ENCODE peak calls at places on chromosomes 4 and X, in ten cellular contexts. One of them, this sample, is unnamed.

GRCh38 chr4:124934921-124935320 is 222.4 kb upstream of the ANKRD50 start:
- DNase-seq in right lobe of liver: no peak
- DNase-seq in neural progenitor cell: peak
- DNase-seq in mammary epithelial cell: no peak
- DNase-seq in tibial nerve: no peak
- DNase-seq in choroid plexus epithelial cell: no peak
- DNase-seq in HCT116: no peak
- DNase-seq in A673: peak
- DNase-seq in transverse colon: no peak
- DNase-seq in GM12864: no peak
- DNase-seq in this sample: no peak

GRCh38 chrX:150899191-150899757 is 806 bp upstream of the CD99L2 start:
- DNase-seq in right lobe of liver: peak
- DNase-seq in neural progenitor cell: peak
- DNase-seq in mammary epithelial cell: peak
- DNase-seq in tibial nerve: peak
- DNase-seq in choroid plexus epithelial cell: peak
- DNase-seq in HCT116: no peak
- DNase-seq in A673: peak
- DNase-seq in transverse colon: peak
- DNase-seq in GM12864: no peak
- DNase-seq in this sample: peak

GRCh38 chr4:94507708-94508107 is 56.0 kb downstream of the PDLIM5 start:
- DNase-seq in right lobe of liver: peak
- DNase-seq in neural progenitor cell: no peak
- DNase-seq in mammary epithelial cell: peak
- DNase-seq in tibial nerve: peak
- DNase-seq in choroid plexus epithelial cell: peak
- DNase-seq in HCT116: peak
- DNase-seq in A673: no peak
- DNase-seq in transverse colon: peak
- DNase-seq in GM12864: no peak
- DNase-seq in this sample: no peak

GRCh38 chrX:45601052-45601451 is 400.4 kb upstream of the DIPK2B start:
- DNase-seq in right lobe of liver: no peak
- DNase-seq in neural progenitor cell: peak
- DNase-seq in mammary epithelial cell: no peak
- DNase-seq in tibial nerve: no peak
- DNase-seq in choroid plexus epithelial cell: no peak
- DNase-seq in HCT116: no peak
- DNase-seq in A673: no peak
- DNase-seq in transverse colon: no peak
- DNase-seq in GM12864: no peak
- DNase-seq in this sample: no peak

GRCh38 chrX:74923942-74924448 is 1.3 kb downstream of the NEXMIF start:
- DNase-seq in right lobe of liver: no peak
- DNase-seq in neural progenitor cell: peak
- DNase-seq in mammary epithelial cell: no peak
- DNase-seq in tibial nerve: no peak
- DNase-seq in choroid plexus epithelial cell: no peak
- DNase-seq in HCT116: no peak
- DNase-seq in A673: peak
- DNase-seq in transverse colon: peak
- DNase-seq in GM12864: no peak
- DNase-seq in this sample: peak

GRCh38 chr4:100841911-100842310 is 324.1 kb upstream of the EMCN start:
- DNase-seq in right lobe of liver: no peak
- DNase-seq in neural progenitor cell: no peak
- DNase-seq in mammary epithelial cell: no peak
- DNase-seq in tibial nerve: no peak
- DNase-seq in choroid plexus epithelial cell: peak
- DNase-seq in HCT116: no peak
- DNase-seq in A673: no peak
- DNase-seq in transverse colon: no peak
- DNase-seq in GM12864: no peak
- DNase-seq in this sample: no peak

GRCh38 chrX:538311-538710 is 92.3 kb upstream of the SHOX start:
- DNase-seq in right lobe of liver: no peak
- DNase-seq in neural progenitor cell: no peak
- DNase-seq in mammary epithelial cell: no peak
- DNase-seq in tibial nerve: no peak
- DNase-seq in choroid plexus epithelial cell: no peak
- DNase-seq in HCT116: peak
- DNase-seq in A673: no peak
- DNase-seq in transverse colon: no peak
- DNase-seq in GM12864: no peak
- DNase-seq in this sample: no peak

GRCh38 chrX:134669378-134670098 is 11.3 kb upstream of the PLAC1 start:
- DNase-seq in right lobe of liver: no peak
- DNase-seq in neural progenitor cell: no peak
- DNase-seq in mammary epithelial cell: peak
- DNase-seq in tibial nerve: no peak
- DNase-seq in choroid plexus epithelial cell: peak
- DNase-seq in HCT116: no peak
- DNase-seq in A673: no peak
- DNase-seq in transverse colon: peak
- DNase-seq in GM12864: no peak
- DNase-seq in this sample: peak

GRCh38 chr4:165330071-165330470 is 2.6 kb downstream of the MSMO1 start:
- DNase-seq in right lobe of liver: no peak
- DNase-seq in neural progenitor cell: no peak
- DNase-seq in mammary epithelial cell: no peak
- DNase-seq in tibial nerve: no peak
- DNase-seq in choroid plexus epithelial cell: no peak
- DNase-seq in HCT116: no peak
- DNase-seq in A673: no peak
- DNase-seq in transverse colon: no peak
- DNase-seq in GM12864: no peak
- DNase-seq in this sample: no peak

GRCh38 chr4:165332502-165332901 is 5.0 kb downstream of the MSMO1 start:
- DNase-seq in right lobe of liver: no peak
- DNase-seq in neural progenitor cell: no peak
- DNase-seq in mammary epithelial cell: no peak
- DNase-seq in tibial nerve: no peak
- DNase-seq in choroid plexus epithelial cell: no peak
- DNase-seq in HCT116: no peak
- DNase-seq in A673: no peak
- DNase-seq in transverse colon: no peak
- DNase-seq in GM12864: no peak
- DNase-seq in this sample: no peak

GRCh38 chr4:165331823-165332222 is 4.4 kb downstream of the MSMO1 start:
- DNase-seq in right lobe of liver: no peak
- DNase-seq in neural progenitor cell: peak
- DNase-seq in mammary epithelial cell: no peak
- DNase-seq in tibial nerve: no peak
- DNase-seq in choroid plexus epithelial cell: no peak
- DNase-seq in HCT116: no peak
- DNase-seq in A673: no peak
- DNase-seq in transverse colon: no peak
- DNase-seq in GM12864: no peak
- DNase-seq in this sample: no peak

GRCh38 chr4:165331316-165331715 is 3.8 kb downstream of the MSMO1 start:
- DNase-seq in right lobe of liver: no peak
- DNase-seq in neural progenitor cell: no peak
- DNase-seq in mammary epithelial cell: no peak
- DNase-seq in tibial nerve: no peak
- DNase-seq in choroid plexus epithelial cell: no peak
- DNase-seq in HCT116: no peak
- DNase-seq in A673: peak
- DNase-seq in transverse colon: no peak
- DNase-seq in GM12864: no peak
- DNase-seq in this sample: no peak

DNA sequence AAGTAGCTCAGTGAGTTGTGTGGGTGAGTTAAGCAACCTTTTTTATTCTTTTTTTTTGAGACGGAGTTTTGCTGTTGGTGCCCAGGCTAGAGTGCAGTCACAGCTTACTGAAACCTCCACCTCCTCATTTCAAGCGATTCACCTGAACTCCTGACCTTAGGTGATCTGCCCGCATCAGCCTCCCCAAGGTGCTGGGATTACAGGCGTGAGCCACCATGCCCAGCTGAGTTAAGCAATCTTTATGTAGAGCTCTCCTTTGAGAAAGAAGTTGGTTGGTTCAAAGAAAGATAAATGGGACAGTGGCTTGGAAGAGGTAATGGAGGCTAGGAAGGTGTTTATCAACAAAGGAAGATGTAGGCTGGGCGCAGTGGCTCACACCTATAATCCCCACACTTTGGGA is 3.2 kb downstream of the MSMO1 start:
- DNase-seq in right lobe of liver: no peak
- DNase-seq in neural progenitor cell: no peak
- DNase-seq in mammary epithelial cell: no peak
- DNase-seq in tibial nerve: no peak
- DNase-seq in choroid plexus epithelial cell: no peak
- DNase-seq in HCT116: no peak
- DNase-seq in A673: no peak
- DNase-seq in transverse colon: no peak
- DNase-seq in GM12864: no peak
- DNase-seq in this sample: no peak
- H3K4me3 ChIP-seq in right lobe of liver: peak
- H3K4me3 ChIP-seq in neural progenitor cell: peak
- H3K4me3 ChIP-seq in mammary epithelial cell: peak
- H3K4me3 ChIP-seq in tibial nerve: no peak
- H3K4me3 ChIP-seq in choroid plexus epithelial cell: no peak
- H3K4me3 ChIP-seq in HCT116: no peak
- H3K4me3 ChIP-seq in A673: peak
- H3K4me3 ChIP-seq in transverse colon: no peak
- H3K4me3 ChIP-seq in GM12864: peak
- H3K4me3 ChIP-seq in this sample: no peak

GRCh38 chrX:155886409-155886808 is 5.3 kb downstream of the VAMP7 start:
- DNase-seq in right lobe of liver: no peak
- DNase-seq in neural progenitor cell: no peak
- DNase-seq in mammary epithelial cell: no peak
- DNase-seq in tibial nerve: no peak
- DNase-seq in choroid plexus epithelial cell: no peak
- DNase-seq in HCT116: no peak
- DNase-seq in A673: no peak
- DNase-seq in transverse colon: no peak
- DNase-seq in GM12864: no peak
- DNase-seq in this sample: no peak

GRCh38 chrX:155876704-155877103 is 4.4 kb upstream of the VAMP7 start:
- DNase-seq in right lobe of liver: no peak
- DNase-seq in neural progenitor cell: no peak
- DNase-seq in mammary epithelial cell: no peak
- DNase-seq in tibial nerve: no peak
- DNase-seq in choroid plexus epithelial cell: no peak
- DNase-seq in HCT116: no peak
- DNase-seq in A673: no peak
- DNase-seq in transverse colon: no peak
- DNase-seq in GM12864: no peak
- DNase-seq in this sample: no peak

GRCh38 chrX:155877288-155877687 is 3.9 kb upstream of the VAMP7 start:
- DNase-seq in right lobe of liver: no peak
- DNase-seq in neural progenitor cell: no peak
- DNase-seq in mammary epithelial cell: no peak
- DNase-seq in tibial nerve: no peak
- DNase-seq in choroid plexus epithelial cell: no peak
- DNase-seq in HCT116: no peak
- DNase-seq in A673: no peak
- DNase-seq in transverse colon: no peak
- DNase-seq in GM12864: no peak
- DNase-seq in this sample: no peak

GRCh38 chrX:155881158-155881993 is at the start of gene VAMP7:
- DNase-seq in right lobe of liver: peak
- DNase-seq in neural progenitor cell: peak
- DNase-seq in mammary epithelial cell: peak
- DNase-seq in tibial nerve: peak
- DNase-seq in choroid plexus epithelial cell: peak
- DNase-seq in HCT116: peak
- DNase-seq in A673: peak
- DNase-seq in transverse colon: peak
- DNase-seq in GM12864: peak
- DNase-seq in this sample: peak

GRCh38 chrX:155880586-155881157 is 473 bp upstream of the VAMP7 start:
- DNase-seq in right lobe of liver: no peak
- DNase-seq in neural progenitor cell: no peak
- DNase-seq in mammary epithelial cell: no peak
- DNase-seq in tibial nerve: no peak
- DNase-seq in choroid plexus epithelial cell: peak
- DNase-seq in HCT116: no peak
- DNase-seq in A673: no peak
- DNase-seq in transverse colon: no peak
- DNase-seq in GM12864: no peak
- DNase-seq in this sample: no peak
- H3K4me3 ChIP-seq in right lobe of liver: peak
- H3K4me3 ChIP-seq in neural progenitor cell: peak
- H3K4me3 ChIP-seq in mammary epithelial cell: peak
- H3K4me3 ChIP-seq in tibial nerve: peak
- H3K4me3 ChIP-seq in choroid plexus epithelial cell: peak
- H3K4me3 ChIP-seq in HCT116: peak
- H3K4me3 ChIP-seq in A673: peak
- H3K4me3 ChIP-seq in transverse colon: peak
- H3K4me3 ChIP-seq in GM12864: peak
- H3K4me3 ChIP-seq in this sample: peak

DNA sequence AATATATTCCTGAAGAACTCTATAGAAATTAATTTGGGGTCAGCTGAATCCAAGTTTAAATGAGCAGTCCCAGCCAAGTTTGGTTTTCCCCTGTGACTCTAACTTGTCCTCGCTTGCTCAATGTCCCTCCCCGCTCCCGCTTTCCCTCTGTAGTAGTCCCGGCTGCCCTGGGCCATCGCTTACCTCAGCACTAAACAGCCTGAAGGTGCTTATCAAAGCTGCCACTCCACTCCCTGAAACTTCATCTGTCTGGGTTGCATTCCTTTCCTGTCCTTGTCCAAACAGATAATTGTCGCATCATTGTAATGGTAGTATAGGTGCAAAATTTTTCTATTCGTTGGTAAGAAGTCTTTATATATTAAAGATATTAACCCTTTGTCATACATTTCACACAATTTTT is 12.8 kb downstream of the SLC25A43 start:
- DNase-seq in right lobe of liver: peak
- DNase-seq in neural progenitor cell: no peak
- DNase-seq in mammary epithelial cell: no peak
- DNase-seq in tibial nerve: no peak
- DNase-seq in choroid plexus epithelial cell: no peak
- DNase-seq in HCT116: no peak
- DNase-seq in A673: no peak
- DNase-seq in transverse colon: no peak
- DNase-seq in GM12864: no peak
- DNase-seq in this sample: no peak
- H3K4me3 ChIP-seq in right lobe of liver: no peak
- H3K4me3 ChIP-seq in neural progenitor cell: no peak
- H3K4me3 ChIP-seq in mammary epithelial cell: no peak
- H3K4me3 ChIP-seq in tibial nerve: no peak
- H3K4me3 ChIP-seq in choroid plexus epithelial cell: no peak
- H3K4me3 ChIP-seq in HCT116: no peak
- H3K4me3 ChIP-seq in A673: no peak
- H3K4me3 ChIP-seq in transverse colon: no peak
- H3K4me3 ChIP-seq in GM12864: no peak
- H3K4me3 ChIP-seq in this sample: no peak

DNA sequence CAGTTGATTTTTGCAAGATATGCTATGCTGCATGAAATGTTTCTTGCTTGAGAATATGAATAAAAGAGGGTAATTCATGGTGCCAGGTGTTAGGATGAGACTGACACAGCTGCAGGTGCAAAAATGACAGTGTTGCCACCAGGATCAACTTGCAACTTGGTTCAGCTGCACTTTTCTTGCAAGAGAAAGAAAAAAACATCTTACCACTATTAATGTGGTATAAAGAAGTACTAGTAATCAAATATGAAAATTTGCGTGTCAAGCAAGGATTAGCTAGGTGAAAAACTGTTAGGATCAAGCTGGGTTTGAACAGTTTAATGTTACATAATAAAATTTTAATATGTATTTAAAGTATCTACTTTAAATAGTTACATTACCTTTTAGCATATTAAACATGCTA is 49.6 kb downstream of the CHIC2 start:
- DNase-seq in right lobe of liver: no peak
- DNase-seq in neural progenitor cell: no peak
- DNase-seq in mammary epithelial cell: no peak
- DNase-seq in tibial nerve: no peak
- DNase-seq in choroid plexus epithelial cell: no peak
- DNase-seq in HCT116: no peak
- DNase-seq in A673: no peak
- DNase-seq in transverse colon: no peak
- DNase-seq in GM12864: no peak
- DNase-seq in this sample: no peak
- H3K4me3 ChIP-seq in right lobe of liver: no peak
- H3K4me3 ChIP-seq in neural progenitor cell: no peak
- H3K4me3 ChIP-seq in mammary epithelial cell: no peak
- H3K4me3 ChIP-seq in tibial nerve: no peak
- H3K4me3 ChIP-seq in choroid plexus epithelial cell: no peak
- H3K4me3 ChIP-seq in HCT116: no peak
- H3K4me3 ChIP-seq in A673: no peak
- H3K4me3 ChIP-seq in transverse colon: no peak
- H3K4me3 ChIP-seq in GM12864: no peak
- H3K4me3 ChIP-seq in this sample: no peak

This sample was measured in adrenal gland.